ENCODE peak calls at places on chromosome 14, in four cellular contexts. One of them, this sample, is unnamed.

GRCh38 chr14:65302571-65303184 is 109.9 kb upstream of the FUT8 start:
- DNase-seq in activated CD4-positive, alpha-beta T cell treated with anti-CD3 and anti-CD28 coated beads, Interleukin-2, amount 10 ng/mL, durations not matched to agents 24 days and 14 days: peak; percentile 82
- DNase-seq in stimulated activated CD4-positive, alpha-beta T cell treated with anti-CD3 and anti-CD28 coated beads, Interleukin-1b, Interleukin-23, amount 100 ng/mL, for 24 hours: no peak
- DNase-seq in memory B cell: no peak
- DNase-seq in this sample: no peak

GRCh38 chr14:67690011-67690410 is 5.6 kb downstream of the RDH11 start:
- DNase-seq in activated CD4-positive, alpha-beta T cell treated with anti-CD3 and anti-CD28 coated beads, Interleukin-2, amount 10 ng/mL, durations not matched to agents 24 days and 14 days: no peak
- DNase-seq in stimulated activated CD4-positive, alpha-beta T cell treated with anti-CD3 and anti-CD28 coated beads, Interleukin-1b, Interleukin-23, amount 100 ng/mL, for 24 hours: no peak
- DNase-seq in memory B cell: no peak
- DNase-seq in this sample: no peak

GRCh38 chr14:24110485-24110884 is 4.1 kb upstream of the DCAF11 start:
- DNase-seq in activated CD4-positive, alpha-beta T cell treated with anti-CD3 and anti-CD28 coated beads, Interleukin-2, amount 10 ng/mL, durations not matched to agents 24 days and 14 days: no peak
- DNase-seq in stimulated activated CD4-positive, alpha-beta T cell treated with anti-CD3 and anti-CD28 coated beads, Interleukin-1b, Interleukin-23, amount 100 ng/mL, for 24 hours: no peak
- DNase-seq in memory B cell: no peak
- DNase-seq in this sample: no peak

GRCh38 chr14:54169254-54169924 is 212.8 kb upstream of the BMP4 start:
- DNase-seq in activated CD4-positive, alpha-beta T cell treated with anti-CD3 and anti-CD28 coated beads, Interleukin-2, amount 10 ng/mL, durations not matched to agents 24 days and 14 days: no peak
- DNase-seq in stimulated activated CD4-positive, alpha-beta T cell treated with anti-CD3 and anti-CD28 coated beads, Interleukin-1b, Interleukin-23, amount 100 ng/mL, for 24 hours: no peak
- DNase-seq in memory B cell: no peak
- DNase-seq in this sample: peak; percentile 65

GRCh38 chr14:23984891-23985607 is 3.7 kb upstream of the DHRS4L2 start:
- DNase-seq in activated CD4-positive, alpha-beta T cell treated with anti-CD3 and anti-CD28 coated beads, Interleukin-2, amount 10 ng/mL, durations not matched to agents 24 days and 14 days: no peak
- DNase-seq in stimulated activated CD4-positive, alpha-beta T cell treated with anti-CD3 and anti-CD28 coated beads, Interleukin-1b, Interleukin-23, amount 100 ng/mL, for 24 hours: no peak
- DNase-seq in memory B cell: no peak
- DNase-seq in this sample: no peak

GRCh38 chr14:92456215-92457017 is 57.2 kb upstream of the RIN3 start:
- DNase-seq in activated CD4-positive, alpha-beta T cell treated with anti-CD3 and anti-CD28 coated beads, Interleukin-2, amount 10 ng/mL, durations not matched to agents 24 days and 14 days: no peak
- DNase-seq in stimulated activated CD4-positive, alpha-beta T cell treated with anti-CD3 and anti-CD28 coated beads, Interleukin-1b, Interleukin-23, amount 100 ng/mL, for 24 hours: no peak
- DNase-seq in memory B cell: no peak
- DNase-seq in this sample: peak; percentile 41

GRCh38 chr14:87044807-87045206 is 948.2 kb downstream of the GALC start:
- DNase-seq in activated CD4-positive, alpha-beta T cell treated with anti-CD3 and anti-CD28 coated beads, Interleukin-2, amount 10 ng/mL, durations not matched to agents 24 days and 14 days: no peak
- DNase-seq in stimulated activated CD4-positive, alpha-beta T cell treated with anti-CD3 and anti-CD28 coated beads, Interleukin-1b, Interleukin-23, amount 100 ng/mL, for 24 hours: no peak
- DNase-seq in memory B cell: no peak
- DNase-seq in this sample: no peak

GRCh38 chr14:65373011-65373670 is 39.4 kb upstream of the FUT8 start:
- DNase-seq in activated CD4-positive, alpha-beta T cell treated with anti-CD3 and anti-CD28 coated beads, Interleukin-2, amount 10 ng/mL, durations not matched to agents 24 days and 14 days: no peak
- DNase-seq in stimulated activated CD4-positive, alpha-beta T cell treated with anti-CD3 and anti-CD28 coated beads, Interleukin-1b, Interleukin-23, amount 100 ng/mL, for 24 hours: no peak
- DNase-seq in memory B cell: no peak
- DNase-seq in this sample: no peak

GRCh38 chr14:101458536-101459391 is 102.5 kb upstream of the DIO3 start:
- DNase-seq in activated CD4-positive, alpha-beta T cell treated with anti-CD3 and anti-CD28 coated beads, Interleukin-2, amount 10 ng/mL, durations not matched to agents 24 days and 14 days: no peak
- DNase-seq in stimulated activated CD4-positive, alpha-beta T cell treated with anti-CD3 and anti-CD28 coated beads, Interleukin-1b, Interleukin-23, amount 100 ng/mL, for 24 hours: no peak
- DNase-seq in memory B cell: no peak
- DNase-seq in this sample: no peak

GRCh38 chr14:92515510-92516343 is 2.1 kb downstream of the RIN3 start:
- DNase-seq in activated CD4-positive, alpha-beta T cell treated with anti-CD3 and anti-CD28 coated beads, Interleukin-2, amount 10 ng/mL, durations not matched to agents 24 days and 14 days: no peak
- DNase-seq in stimulated activated CD4-positive, alpha-beta T cell treated with anti-CD3 and anti-CD28 coated beads, Interleukin-1b, Interleukin-23, amount 100 ng/mL, for 24 hours: no peak
- DNase-seq in memory B cell: no peak
- DNase-seq in this sample: no peak

GRCh38 chr14:31207287-31207745 is 277 bp downstream of the HECTD1 start:
- DNase-seq in activated CD4-positive, alpha-beta T cell treated with anti-CD3 and anti-CD28 coated beads, Interleukin-2, amount 10 ng/mL, durations not matched to agents 24 days and 14 days: no peak
- DNase-seq in stimulated activated CD4-positive, alpha-beta T cell treated with anti-CD3 and anti-CD28 coated beads, Interleukin-1b, Interleukin-23, amount 100 ng/mL, for 24 hours: no peak
- DNase-seq in memory B cell: no peak
- DNase-seq in this sample: no peak

GRCh38 chr14:68458840-68459469 is 333.9 kb downstream of the ZFP36L1 start:
- DNase-seq in activated CD4-positive, alpha-beta T cell treated with anti-CD3 and anti-CD28 coated beads, Interleukin-2, amount 10 ng/mL, durations not matched to agents 24 days and 14 days: no peak
- DNase-seq in stimulated activated CD4-positive, alpha-beta T cell treated with anti-CD3 and anti-CD28 coated beads, Interleukin-1b, Interleukin-23, amount 100 ng/mL, for 24 hours: no peak
- DNase-seq in memory B cell: no peak
- DNase-seq in this sample: no peak

GRCh38 chr14:69269381-69269780 is 9.4 kb downstream of the GALNT16 start:
- DNase-seq in activated CD4-positive, alpha-beta T cell treated with anti-CD3 and anti-CD28 coated beads, Interleukin-2, amount 10 ng/mL, durations not matched to agents 24 days and 14 days: no peak
- DNase-seq in stimulated activated CD4-positive, alpha-beta T cell treated with anti-CD3 and anti-CD28 coated beads, Interleukin-1b, Interleukin-23, amount 100 ng/mL, for 24 hours: no peak
- DNase-seq in memory B cell: no peak
- DNase-seq in this sample: no peak

GRCh38 chr14:85483652-85484051 is 46.3 kb upstream of the FLRT2 start:
- DNase-seq in activated CD4-positive, alpha-beta T cell treated with anti-CD3 and anti-CD28 coated beads, Interleukin-2, amount 10 ng/mL, durations not matched to agents 24 days and 14 days: no peak
- DNase-seq in stimulated activated CD4-positive, alpha-beta T cell treated with anti-CD3 and anti-CD28 coated beads, Interleukin-1b, Interleukin-23, amount 100 ng/mL, for 24 hours: no peak
- DNase-seq in memory B cell: no peak
- DNase-seq in this sample: no peak

GRCh38 chr14:21382886-21383847 is 652 bp downstream of the SUPT16H start:
- DNase-seq in activated CD4-positive, alpha-beta T cell treated with anti-CD3 and anti-CD28 coated beads, Interleukin-2, amount 10 ng/mL, durations not matched to agents 24 days and 14 days: peak; percentile 86
- DNase-seq in stimulated activated CD4-positive, alpha-beta T cell treated with anti-CD3 and anti-CD28 coated beads, Interleukin-1b, Interleukin-23, amount 100 ng/mL, for 24 hours: peak; percentile 21
- DNase-seq in memory B cell: peak; percentile 42
- DNase-seq in this sample: peak; percentile 26

GRCh38 chr14:105019861-105020814 is 745 bp downstream of the CDCA4 start:
- DNase-seq in activated CD4-positive, alpha-beta T cell treated with anti-CD3 and anti-CD28 coated beads, Interleukin-2, amount 10 ng/mL, durations not matched to agents 24 days and 14 days: peak; percentile 88
- DNase-seq in stimulated activated CD4-positive, alpha-beta T cell treated with anti-CD3 and anti-CD28 coated beads, Interleukin-1b, Interleukin-23, amount 100 ng/mL, for 24 hours: peak; percentile 20
- DNase-seq in memory B cell: peak; percentile 60
- DNase-seq in this sample: peak; percentile 30

GRCh38 chr14:80498533-80498932 is 287.2 kb upstream of the DIO2 start:
- DNase-seq in activated CD4-positive, alpha-beta T cell treated with anti-CD3 and anti-CD28 coated beads, Interleukin-2, amount 10 ng/mL, durations not matched to agents 24 days and 14 days: no peak
- DNase-seq in stimulated activated CD4-positive, alpha-beta T cell treated with anti-CD3 and anti-CD28 coated beads, Interleukin-1b, Interleukin-23, amount 100 ng/mL, for 24 hours: no peak
- DNase-seq in memory B cell: no peak
- DNase-seq in this sample: no peak

GRCh38 chr14:81831128-81831815 is 297.6 kb upstream of the SEL1L start:
- DNase-seq in activated CD4-positive, alpha-beta T cell treated with anti-CD3 and anti-CD28 coated beads, Interleukin-2, amount 10 ng/mL, durations not matched to agents 24 days and 14 days: no peak
- DNase-seq in stimulated activated CD4-positive, alpha-beta T cell treated with anti-CD3 and anti-CD28 coated beads, Interleukin-1b, Interleukin-23, amount 100 ng/mL, for 24 hours: no peak
- DNase-seq in memory B cell: no peak
- DNase-seq in this sample: no peak

GRCh38 chr14:72704507-72704906 is 189.4 kb downstream of the DPF3 start:
- DNase-seq in activated CD4-positive, alpha-beta T cell treated with anti-CD3 and anti-CD28 coated beads, Interleukin-2, amount 10 ng/mL, durations not matched to agents 24 days and 14 days: no peak
- DNase-seq in stimulated activated CD4-positive, alpha-beta T cell treated with anti-CD3 and anti-CD28 coated beads, Interleukin-1b, Interleukin-23, amount 100 ng/mL, for 24 hours: no peak
- DNase-seq in memory B cell: no peak
- DNase-seq in this sample: no peak

GRCh38 chr14:26180221-26180620 is 417.6 kb downstream of the NOVA1 start:
- DNase-seq in activated CD4-positive, alpha-beta T cell treated with anti-CD3 and anti-CD28 coated beads, Interleukin-2, amount 10 ng/mL, durations not matched to agents 24 days and 14 days: no peak
- DNase-seq in stimulated activated CD4-positive, alpha-beta T cell treated with anti-CD3 and anti-CD28 coated beads, Interleukin-1b, Interleukin-23, amount 100 ng/mL, for 24 hours: no peak
- DNase-seq in memory B cell: no peak
- DNase-seq in this sample: no peak

GRCh38 chr14:104687601-104688504 is 1.6 kb upstream of the INF2 start:
- DNase-seq in activated CD4-positive, alpha-beta T cell treated with anti-CD3 and anti-CD28 coated beads, Interleukin-2, amount 10 ng/mL, durations not matched to agents 24 days and 14 days: no peak
- DNase-seq in stimulated activated CD4-positive, alpha-beta T cell treated with anti-CD3 and anti-CD28 coated beads, Interleukin-1b, Interleukin-23, amount 100 ng/mL, for 24 hours: no peak
- DNase-seq in memory B cell: no peak
- DNase-seq in this sample: no peak

GRCh38 chr14:90288646-90289355 is 32.4 kb downstream of the PSMC1 start:
- DNase-seq in activated CD4-positive, alpha-beta T cell treated with anti-CD3 and anti-CD28 coated beads, Interleukin-2, amount 10 ng/mL, durations not matched to agents 24 days and 14 days: no peak
- DNase-seq in stimulated activated CD4-positive, alpha-beta T cell treated with anti-CD3 and anti-CD28 coated beads, Interleukin-1b, Interleukin-23, amount 100 ng/mL, for 24 hours: no peak
- DNase-seq in memory B cell: no peak
- DNase-seq in this sample: no peak

GRCh38 chr14:32473476-32473875 is 144.4 kb downstream of the AKAP6 start:
- DNase-seq in activated CD4-positive, alpha-beta T cell treated with anti-CD3 and anti-CD28 coated beads, Interleukin-2, amount 10 ng/mL, durations not matched to agents 24 days and 14 days: no peak
- DNase-seq in stimulated activated CD4-positive, alpha-beta T cell treated with anti-CD3 and anti-CD28 coated beads, Interleukin-1b, Interleukin-23, amount 100 ng/mL, for 24 hours: no peak
- DNase-seq in memory B cell: no peak
- DNase-seq in this sample: no peak

GRCh38 chr14:84209021-84209420 is 1320.9 kb upstream of the FLRT2 start:
- DNase-seq in activated CD4-positive, alpha-beta T cell treated with anti-CD3 and anti-CD28 coated beads, Interleukin-2, amount 10 ng/mL, durations not matched to agents 24 days and 14 days: no peak
- DNase-seq in stimulated activated CD4-positive, alpha-beta T cell treated with anti-CD3 and anti-CD28 coated beads, Interleukin-1b, Interleukin-23, amount 100 ng/mL, for 24 hours: no peak
- DNase-seq in memory B cell: no peak
- DNase-seq in this sample: no peak

GRCh38 chr14:73325630-73326299 is 88.5 kb downstream of the PAPLN start:
- DNase-seq in activated CD4-positive, alpha-beta T cell treated with anti-CD3 and anti-CD28 coated beads, Interleukin-2, amount 10 ng/mL, durations not matched to agents 24 days and 14 days: peak; percentile 73
- DNase-seq in stimulated activated CD4-positive, alpha-beta T cell treated with anti-CD3 and anti-CD28 coated beads, Interleukin-1b, Interleukin-23, amount 100 ng/mL, for 24 hours: no peak
- DNase-seq in memory B cell: no peak
- DNase-seq in this sample: no peak

GRCh38 chr14:99947695-99948094 is 117.5 kb upstream of the EVL start:
- DNase-seq in activated CD4-positive, alpha-beta T cell treated with anti-CD3 and anti-CD28 coated beads, Interleukin-2, amount 10 ng/mL, durations not matched to agents 24 days and 14 days: no peak
- DNase-seq in stimulated activated CD4-positive, alpha-beta T cell treated with anti-CD3 and anti-CD28 coated beads, Interleukin-1b, Interleukin-23, amount 100 ng/mL, for 24 hours: no peak
- DNase-seq in memory B cell: no peak
- DNase-seq in this sample: no peak

GRCh38 chr14:68934034-68934433 is 45.1 kb downstream of the ACTN1 start:
- DNase-seq in activated CD4-positive, alpha-beta T cell treated with anti-CD3 and anti-CD28 coated beads, Interleukin-2, amount 10 ng/mL, durations not matched to agents 24 days and 14 days: no peak
- DNase-seq in stimulated activated CD4-positive, alpha-beta T cell treated with anti-CD3 and anti-CD28 coated beads, Interleukin-1b, Interleukin-23, amount 100 ng/mL, for 24 hours: no peak
- DNase-seq in memory B cell: no peak
- DNase-seq in this sample: no peak

GRCh38 chr14:103115845-103116572 is 7.3 kb upstream of the TNFAIP2 start:
- DNase-seq in activated CD4-positive, alpha-beta T cell treated with anti-CD3 and anti-CD28 coated beads, Interleukin-2, amount 10 ng/mL, durations not matched to agents 24 days and 14 days: no peak
- DNase-seq in stimulated activated CD4-positive, alpha-beta T cell treated with anti-CD3 and anti-CD28 coated beads, Interleukin-1b, Interleukin-23, amount 100 ng/mL, for 24 hours: no peak
- DNase-seq in memory B cell: no peak
- DNase-seq in this sample: no peak

GRCh38 chr14:103123634-103124500 is 606 bp downstream of the TNFAIP2 start:
- DNase-seq in activated CD4-positive, alpha-beta T cell treated with anti-CD3 and anti-CD28 coated beads, Interleukin-2, amount 10 ng/mL, durations not matched to agents 24 days and 14 days: no peak
- DNase-seq in stimulated activated CD4-positive, alpha-beta T cell treated with anti-CD3 and anti-CD28 coated beads, Interleukin-1b, Interleukin-23, amount 100 ng/mL, for 24 hours: no peak
- DNase-seq in memory B cell: no peak
- DNase-seq in this sample: no peak

GRCh38 chr14:25570483-25570882 is 520.5 kb upstream of the STXBP6 start:
- DNase-seq in activated CD4-positive, alpha-beta T cell treated with anti-CD3 and anti-CD28 coated beads, Interleukin-2, amount 10 ng/mL, durations not matched to agents 24 days and 14 days: no peak
- DNase-seq in stimulated activated CD4-positive, alpha-beta T cell treated with anti-CD3 and anti-CD28 coated beads, Interleukin-1b, Interleukin-23, amount 100 ng/mL, for 24 hours: no peak
- DNase-seq in memory B cell: no peak
- DNase-seq in this sample: no peak

GRCh38 chr14:55265197-55265596 is 6.0 kb upstream of the FBXO34 start:
- DNase-seq in activated CD4-positive, alpha-beta T cell treated with anti-CD3 and anti-CD28 coated beads, Interleukin-2, amount 10 ng/mL, durations not matched to agents 24 days and 14 days: no peak
- DNase-seq in stimulated activated CD4-positive, alpha-beta T cell treated with anti-CD3 and anti-CD28 coated beads, Interleukin-1b, Interleukin-23, amount 100 ng/mL, for 24 hours: no peak
- DNase-seq in memory B cell: no peak
- DNase-seq in this sample: peak; percentile 14

GRCh38 chr14:68297871-68298468 is 478.4 kb downstream of the RAD51B start:
- DNase-seq in activated CD4-positive, alpha-beta T cell treated with anti-CD3 and anti-CD28 coated beads, Interleukin-2, amount 10 ng/mL, durations not matched to agents 24 days and 14 days: no peak
- DNase-seq in stimulated activated CD4-positive, alpha-beta T cell treated with anti-CD3 and anti-CD28 coated beads, Interleukin-1b, Interleukin-23, amount 100 ng/mL, for 24 hours: no peak
- DNase-seq in memory B cell: no peak
- DNase-seq in this sample: no peak

GRCh38 chr14:104898870-104899510 is 25.7 kb upstream of the PLD4 start:
- DNase-seq in activated CD4-positive, alpha-beta T cell treated with anti-CD3 and anti-CD28 coated beads, Interleukin-2, amount 10 ng/mL, durations not matched to agents 24 days and 14 days: no peak
- DNase-seq in stimulated activated CD4-positive, alpha-beta T cell treated with anti-CD3 and anti-CD28 coated beads, Interleukin-1b, Interleukin-23, amount 100 ng/mL, for 24 hours: no peak
- DNase-seq in memory B cell: no peak
- DNase-seq in this sample: no peak

GRCh38 chr14:70836946-70837345 is 27.6 kb upstream of the MAP3K9 start:
- DNase-seq in activated CD4-positive, alpha-beta T cell treated with anti-CD3 and anti-CD28 coated beads, Interleukin-2, amount 10 ng/mL, durations not matched to agents 24 days and 14 days: no peak
- DNase-seq in stimulated activated CD4-positive, alpha-beta T cell treated with anti-CD3 and anti-CD28 coated beads, Interleukin-1b, Interleukin-23, amount 100 ng/mL, for 24 hours: no peak
- DNase-seq in memory B cell: no peak
- DNase-seq in this sample: no peak

GRCh38 chr14:50260511-50260910 is 29.1 kb upstream of the SOS2 start:
- DNase-seq in activated CD4-positive, alpha-beta T cell treated with anti-CD3 and anti-CD28 coated beads, Interleukin-2, amount 10 ng/mL, durations not matched to agents 24 days and 14 days: peak; percentile 77
- DNase-seq in stimulated activated CD4-positive, alpha-beta T cell treated with anti-CD3 and anti-CD28 coated beads, Interleukin-1b, Interleukin-23, amount 100 ng/mL, for 24 hours: no peak
- DNase-seq in memory B cell: no peak
- DNase-seq in this sample: peak; percentile 24

GRCh38 chr14:100091386-100091785 is 26.2 kb downstream of the EVL start:
- DNase-seq in activated CD4-positive, alpha-beta T cell treated with anti-CD3 and anti-CD28 coated beads, Interleukin-2, amount 10 ng/mL, durations not matched to agents 24 days and 14 days: no peak
- DNase-seq in stimulated activated CD4-positive, alpha-beta T cell treated with anti-CD3 and anti-CD28 coated beads, Interleukin-1b, Interleukin-23, amount 100 ng/mL, for 24 hours: no peak
- DNase-seq in memory B cell: no peak
- DNase-seq in this sample: no peak

GRCh38 chr14:51014625-51015024 is 70.3 kb upstream of the PYGL start:
- DNase-seq in activated CD4-positive, alpha-beta T cell treated with anti-CD3 and anti-CD28 coated beads, Interleukin-2, amount 10 ng/mL, durations not matched to agents 24 days and 14 days: no peak
- DNase-seq in stimulated activated CD4-positive, alpha-beta T cell treated with anti-CD3 and anti-CD28 coated beads, Interleukin-1b, Interleukin-23, amount 100 ng/mL, for 24 hours: no peak
- DNase-seq in memory B cell: no peak
- DNase-seq in this sample: no peak

GRCh38 chr14:41604793-41605534 is 1.7 kb upstream of the LRFN5 start:
- DNase-seq in activated CD4-positive, alpha-beta T cell treated with anti-CD3 and anti-CD28 coated beads, Interleukin-2, amount 10 ng/mL, durations not matched to agents 24 days and 14 days: no peak
- DNase-seq in stimulated activated CD4-positive, alpha-beta T cell treated with anti-CD3 and anti-CD28 coated beads, Interleukin-1b, Interleukin-23, amount 100 ng/mL, for 24 hours: no peak
- DNase-seq in memory B cell: no peak
- DNase-seq in this sample: no peak

This sample was measured in MM.1S.